ENCODE peak calls at places on chromosomes 7 and 10, in ten cellular contexts. One of them, this sample, is unnamed.
A peak's percentile ranks its signal among the peaks of the same experiment; 100 is the strongest.

GRCh38 chr7:88361357-88361756 is 54.7 kb upstream of the STEAP4 start:
- DNase-seq in SW480: peak; percentile 62
- DNase-seq in epithelial cell of esophagus: no peak
- DNase-seq in endothelial cell: peak; percentile 15
- DNase-seq in M059J: peak; percentile 32
- DNase-seq in ELF-1: no peak
- DNase-seq in cerebellar cortex: no peak
- DNase-seq in epithelial cell of proximal tubule: no peak
- DNase-seq in nucleus accumbens: no peak
- DNase-seq in Right ventricle myocardium superior: no peak
- DNase-seq in this sample: no peak

GRCh38 chr7:154769011-154769410 is 233.9 kb downstream of the PAXIP1 start:
- DNase-seq in SW480: no peak
- DNase-seq in epithelial cell of esophagus: no peak
- DNase-seq in endothelial cell: no peak
- DNase-seq in M059J: no peak
- DNase-seq in ELF-1: no peak
- DNase-seq in cerebellar cortex: no peak
- DNase-seq in epithelial cell of proximal tubule: no peak
- DNase-seq in nucleus accumbens: no peak
- DNase-seq in Right ventricle myocardium superior: no peak
- DNase-seq in this sample: peak; percentile 23

GRCh38 chr7:105879782-105880181 is 3.4 kb upstream of the ATXN7L1 start:
- DNase-seq in SW480: no peak
- DNase-seq in epithelial cell of esophagus: peak; percentile 34
- DNase-seq in endothelial cell: no peak
- DNase-seq in M059J: no peak
- DNase-seq in ELF-1: no peak
- DNase-seq in cerebellar cortex: no peak
- DNase-seq in epithelial cell of proximal tubule: no peak
- DNase-seq in nucleus accumbens: no peak
- DNase-seq in Right ventricle myocardium superior: no peak
- DNase-seq in this sample: no peak

GRCh38 chr10:71695502-71696476 is 23.8 kb downstream of the C10orf105 start:
- DNase-seq in SW480: no peak
- DNase-seq in epithelial cell of esophagus: no peak
- DNase-seq in endothelial cell: no peak
- DNase-seq in M059J: no peak
- DNase-seq in ELF-1: no peak
- DNase-seq in cerebellar cortex: no peak
- DNase-seq in epithelial cell of proximal tubule: no peak
- DNase-seq in nucleus accumbens: no peak
- DNase-seq in Right ventricle myocardium superior: no peak
- DNase-seq in this sample: no peak

GRCh38 chr10:110212119-110213006 is 5.0 kb downstream of the MXI1 start:
- DNase-seq in SW480: no peak
- DNase-seq in epithelial cell of esophagus: peak; percentile 54
- DNase-seq in endothelial cell: no peak
- DNase-seq in M059J: no peak
- DNase-seq in ELF-1: no peak
- DNase-seq in cerebellar cortex: no peak
- DNase-seq in epithelial cell of proximal tubule: no peak
- DNase-seq in nucleus accumbens: no peak
- DNase-seq in Right ventricle myocardium superior: peak; percentile 53
- DNase-seq in this sample: no peak

GRCh38 chr10:119502214-119502613 is 40.3 kb downstream of the RGS10 start:
- DNase-seq in SW480: no peak
- DNase-seq in epithelial cell of esophagus: no peak
- DNase-seq in endothelial cell: no peak
- DNase-seq in M059J: no peak
- DNase-seq in ELF-1: no peak
- DNase-seq in cerebellar cortex: no peak
- DNase-seq in epithelial cell of proximal tubule: no peak
- DNase-seq in nucleus accumbens: no peak
- DNase-seq in Right ventricle myocardium superior: no peak
- DNase-seq in this sample: no peak

GRCh38 chr10:5478694-5479305 is 20.6 kb downstream of the CALML5 start:
- DNase-seq in SW480: no peak
- DNase-seq in epithelial cell of esophagus: no peak
- DNase-seq in endothelial cell: no peak
- DNase-seq in M059J: no peak
- DNase-seq in ELF-1: no peak
- DNase-seq in cerebellar cortex: no peak
- DNase-seq in epithelial cell of proximal tubule: no peak
- DNase-seq in nucleus accumbens: no peak
- DNase-seq in Right ventricle myocardium superior: no peak
- DNase-seq in this sample: no peak

GRCh38 chr7:25221009-25221408 is 7.3 kb downstream of the NPVF start:
- DNase-seq in SW480: no peak
- DNase-seq in epithelial cell of esophagus: no peak
- DNase-seq in endothelial cell: no peak
- DNase-seq in M059J: no peak
- DNase-seq in ELF-1: no peak
- DNase-seq in cerebellar cortex: no peak
- DNase-seq in epithelial cell of proximal tubule: no peak
- DNase-seq in nucleus accumbens: no peak
- DNase-seq in Right ventricle myocardium superior: no peak
- DNase-seq in this sample: no peak

GRCh38 chr7:111654414-111654813 is 92.1 kb upstream of the IMMP2L start:
- DNase-seq in SW480: no peak
- DNase-seq in epithelial cell of esophagus: no peak
- DNase-seq in endothelial cell: no peak
- DNase-seq in M059J: no peak
- DNase-seq in ELF-1: no peak
- DNase-seq in cerebellar cortex: no peak
- DNase-seq in epithelial cell of proximal tubule: no peak
- DNase-seq in nucleus accumbens: no peak
- DNase-seq in Right ventricle myocardium superior: no peak
- DNase-seq in this sample: no peak

GRCh38 chr10:114694735-114695134 is 36.7 kb upstream of the ABLIM1 start:
- DNase-seq in SW480: no peak
- DNase-seq in epithelial cell of esophagus: peak; percentile 42
- DNase-seq in endothelial cell: peak; percentile 60
- DNase-seq in M059J: no peak
- DNase-seq in ELF-1: peak; percentile 61
- DNase-seq in cerebellar cortex: no peak
- DNase-seq in epithelial cell of proximal tubule: no peak
- DNase-seq in nucleus accumbens: no peak
- DNase-seq in Right ventricle myocardium superior: peak; percentile 42
- DNase-seq in this sample: no peak

This sample was measured in RPMI7951.